ENCODE peak calls at places on chromosome 3, in six cellular contexts. G, Z, W, N, V and U are unnamed samples.
A peak's percentile ranks its signal among the peaks of the same experiment; 100 is the strongest.

GRCh38 chr3:120475722-120476385 is 25.1 kb upstream of the FSTL1 start:
- DNase-seq in N (no peak), G (no peak), V (no peak), Z (no peak), W (no peak), U (no peak)

GRCh38 chr3:149214702-149215101 is 6.9 kb downstream of the CP start:
- DNase-seq in N (no peak), Z (peak; percentile 92), V (no peak), G (no peak), W (no peak), U (no peak)

GRCh38 chr3:169228522-169228921 is 435.0 kb downstream of the MECOM start:
- DNase-seq in Z (no peak), N (no peak), V (no peak), G (no peak), W (no peak), U (no peak)

GRCh38 chr3:73292241-73292640 is 230.8 kb downstream of the EBLN2 start:
- DNase-seq in Z (no peak), V (no peak), N (no peak), W (no peak), G (no peak), U (no peak)

GRCh38 chr3:97823081-97823480 is 1.3 kb downstream of the CRYBG3 start:
- DNase-seq in V (no peak), W (no peak), N (no peak), G (no peak), Z (no peak), U (no peak)

GRCh38 chr3:101635954-101636798 is 40.8 kb downstream of the ZBTB11 start:
- DNase-seq in Z (peak; percentile 44), V (peak; percentile 11), W (no peak), G (peak; percentile 10), N (peak; percentile 62), U (peak; percentile 56)

GRCh38 chr3:25088284-25088683 is 339.8 kb upstream of the RARB start:
- DNase-seq in N (no peak), V (no peak), G (no peak), Z (no peak), W (no peak), U (no peak)

GRCh38 chr3:122679085-122679466 is 1.6 kb upstream of the PARP14 start:
- DNase-seq in W (peak; percentile 25), G (no peak), V (no peak), Z (peak; percentile 64), N (peak; percentile 63), U (peak; percentile 74)

GRCh38 chr3:58383904-58384303 is 49.7 kb downstream of the PDHB start:
- DNase-seq in V (no peak), N (no peak), Z (no peak), W (no peak), G (no peak), U (no peak)

GRCh38 chr3:125375950-125376679 is 990 bp upstream of the ZNF148 start:
- DNase-seq in V (no peak), N (no peak), G (no peak), W (no peak), Z (peak; percentile 78), U (peak; percentile 67)

GRCh38 chr3:194274424-194275085 is 76.6 kb downstream of the CPN2 start:
- DNase-seq in W (no peak), G (no peak), V (no peak), N (no peak), Z (no peak), U (no peak)

GRCh38 chr3:23174426-23175039 is 28.6 kb upstream of the UBE2E2 start:
- DNase-seq in W (no peak), N (no peak), Z (no peak), V (no peak), G (no peak), U (peak; percentile 12)

GRCh38 chr3:138127636-138128365 is 4.4 kb downstream of the A4GNT start:
- DNase-seq in N (no peak), W (no peak), V (no peak), Z (no peak), G (no peak), U (no peak)

GRCh38 chr3:69290006-69290405 is 95.9 kb downstream of the FRMD4B start:
- DNase-seq in Z (no peak), V (no peak), G (no peak), W (no peak), N (no peak), U (no peak)

GRCh38 chr3:156416846-156417581 is 137.9 kb downstream of the SSR3 start:
- DNase-seq in V (no peak), G (no peak), N (no peak), W (no peak), Z (no peak), U (peak; percentile 49)

DNA sequence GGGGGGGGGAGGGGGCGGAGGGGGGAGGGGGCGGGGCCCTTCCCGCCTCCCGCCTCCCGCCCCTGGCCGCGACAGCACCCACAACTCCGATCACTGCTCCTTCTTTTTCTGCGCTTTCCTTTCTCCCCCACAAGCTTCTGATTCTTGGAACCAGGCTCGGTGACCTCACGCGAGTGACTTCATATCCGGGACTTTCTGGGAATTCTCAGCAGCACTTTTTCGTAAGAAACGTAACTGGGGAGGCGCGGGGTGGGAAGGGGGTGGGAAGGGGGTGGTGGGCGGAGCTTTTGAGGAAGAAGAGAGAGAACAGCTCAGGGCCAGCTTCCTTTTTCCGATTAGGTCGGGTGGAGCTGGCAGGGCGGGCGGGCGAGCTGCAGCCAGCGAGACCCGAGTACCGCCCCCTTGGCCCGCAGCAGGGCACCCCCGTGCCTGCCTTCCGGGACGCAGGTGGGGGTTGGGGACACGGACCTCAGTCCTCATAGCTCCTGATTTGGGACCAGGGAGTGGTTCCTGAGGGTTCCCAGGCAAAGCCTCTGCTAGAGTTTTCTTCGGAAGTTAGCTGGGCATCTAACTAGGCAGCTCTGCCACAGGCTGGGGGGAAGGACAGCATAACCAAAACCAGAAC is 14.6 kb downstream of the XIRP1 start:
- DNase-seq in V (peak; percentile 43), G (peak; percentile 62), N (peak; percentile 95), Z (peak; percentile 63), W (no peak), U (peak; percentile 88)
- H3K4me3 ChIP-seq in V (peak overlapping the region; percentile 77), G (peak overlapping the region; percentile 35), N (peak overlapping the region; percentile 51), Z (peak overlapping the region; percentile 72), W (peak overlapping the region; percentile 67), U (peak overlapping the region; percentile 49)

GRCh38 chr3:185442031-185442430 is 56.8 kb downstream of the TMEM41A start:
- DNase-seq in Z (no peak), G (no peak), W (no peak), N (no peak), V (no peak), U (no peak)

GRCh38 chr3:185444329-185444728 is 54.5 kb downstream of the TMEM41A start:
- DNase-seq in W (no peak), N (no peak), G (no peak), V (no peak), Z (no peak), U (no peak)

DNA sequence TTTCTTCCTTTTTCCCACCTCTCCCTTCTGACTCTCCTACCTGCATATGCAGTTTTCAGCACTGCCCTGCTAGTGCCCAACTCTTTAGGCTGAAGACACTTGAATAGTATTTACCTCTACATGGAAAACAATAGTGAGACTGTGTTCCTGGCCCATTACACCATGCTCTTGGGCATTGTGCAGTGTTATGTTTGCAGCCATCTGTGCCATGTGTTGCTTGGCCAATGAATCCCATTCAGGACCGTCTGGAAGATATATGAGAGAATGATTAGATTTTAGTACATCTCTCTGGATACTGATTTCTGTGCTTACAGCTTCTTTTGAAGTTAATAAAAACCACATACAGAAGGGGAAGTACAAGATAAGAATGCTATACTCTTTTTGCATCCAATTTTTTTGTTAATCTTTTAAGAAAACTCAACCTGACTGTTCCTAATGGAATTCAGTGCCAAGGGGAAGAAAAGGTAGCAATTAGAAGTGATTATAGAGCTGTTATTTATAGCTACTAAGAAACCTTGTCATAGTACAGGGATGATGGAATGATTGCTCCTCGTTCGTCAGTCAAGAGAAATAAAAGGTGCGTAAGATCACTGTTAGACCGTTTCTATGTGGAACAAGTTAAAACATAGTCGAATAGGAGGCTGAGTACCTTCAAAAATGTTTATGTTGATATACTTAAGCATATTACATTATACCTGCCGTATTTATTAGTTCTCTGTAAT is 58.9 kb downstream of the TMEM41A start:
- DNase-seq in Z (no peak), N (no peak), V (no peak), G (no peak), W (no peak), U (peak; percentile 13)
- TF ChIP-seq GABPA in Z (no peak), N (no peak), V (no peak), G (no peak), W (no peak), U (no peak)

GRCh38 chr3:195522254-195523023 is 20.7 kb downstream of the PPP1R2 start:
- DNase-seq in Z (no peak), G (no peak), V (no peak), W (no peak), N (peak; percentile 51), U (peak; percentile 61)
- H3K4me3 ChIP-seq in Z (no peak overlapping the region), G (no peak overlapping the region), V (no peak overlapping the region), W (no peak overlapping the region), N (no peak overlapping the region), U (no peak overlapping the region)

DNA sequence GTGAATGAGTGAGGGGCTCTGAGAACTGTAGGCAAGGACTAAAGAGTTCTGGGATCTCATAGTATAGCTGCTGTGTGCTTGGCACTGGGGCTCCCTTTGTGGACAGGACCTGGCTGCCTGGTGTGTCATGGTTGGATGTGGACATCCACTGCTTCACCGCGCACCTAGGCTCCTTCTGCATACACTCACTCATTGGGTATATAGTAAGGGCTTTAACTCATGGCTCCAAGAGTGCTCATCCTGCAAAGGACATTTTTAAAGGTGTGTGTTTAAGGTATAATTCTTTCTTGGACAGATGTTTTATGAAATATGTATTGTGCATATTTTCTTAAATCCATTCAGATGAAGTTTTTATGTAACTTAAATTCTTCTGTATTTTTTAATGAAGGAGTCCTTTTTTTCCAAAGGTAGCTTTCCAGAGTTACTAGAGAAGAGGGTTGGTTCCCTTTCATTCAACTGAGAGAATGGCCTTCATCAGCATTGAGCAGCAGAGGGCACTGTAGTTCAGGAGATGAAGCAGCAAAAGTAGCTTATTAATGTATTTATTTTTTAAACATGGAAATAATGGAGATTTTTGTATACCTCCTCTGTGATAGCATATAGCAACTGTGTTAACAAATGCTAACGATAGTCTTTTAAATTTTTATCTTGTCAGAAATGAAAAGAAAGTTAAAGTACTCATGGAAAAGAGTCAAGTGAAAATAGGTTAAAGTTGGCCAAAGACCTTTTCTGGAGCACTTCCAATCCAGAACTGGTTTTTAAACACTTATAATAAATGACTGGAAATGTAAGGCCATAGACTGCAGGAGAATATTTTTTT is 25.2 kb downstream of the OXNAD1 start:
- DNase-seq in Z (peak; percentile 37), G (no peak), V (no peak), N (peak; percentile 48), W (no peak), U (peak; percentile 30)
- TF ChIP-seq GABPA in Z (no peak), G (no peak), V (no peak), N (no peak), W (no peak), U (no peak)

GRCh38 chr3:170361711-170362110 is 4.2 kb downstream of the SKIL start:
- DNase-seq in Z (no peak), W (no peak), G (no peak), N (peak; percentile 68), V (no peak), U (no peak)
- H3K4me3 ChIP-seq in Z (no peak overlapping the region), W (peak overlapping the region; percentile 95), G (no peak overlapping the region), N (no peak overlapping the region), V (peak overlapping the region; percentile 17), U (peak overlapping the region; percentile 30)

GRCh38 chr3:154060606-154061380 is 60.4 kb upstream of the ARHGEF26 start:
- DNase-seq in W (no peak), N (no peak), G (no peak), Z (no peak), V (no peak), U (no peak)
- TF ChIP-seq GABPA in W (no peak), N (no peak), G (no peak), Z (no peak), V (no peak), U (no peak)